ENCODE peak calls at places on chromosomes 5 and 9, in five cellular contexts. R is heart left ventricle; D is naive thymus-derived CD4-positive, alpha-beta T cell; U is neuronal stem cell; G is brain microvascular endothelial cell. L is an unnamed sample.

GRCh38 chr9:114282926-114283325 is 40.0 kb upstream of the ORM1 start:
- DNase-seq in G (peak; percentile 59), U (no peak), R (peak; percentile 17), D (no peak), L (no peak)

GRCh38 chr5:168477060-168477459 is 9.2 kb upstream of the RARS1 start:
- DNase-seq in R (no peak), G (peak; percentile 57), U (no peak), D (no peak), L (no peak)

GRCh38 chr5:126219616-126220015 is 203.6 kb upstream of the GRAMD2B start:
- DNase-seq in R (no peak), D (no peak), U (no peak), G (no peak), L (no peak)

GRCh38 chr5:119063579-119064379 is 7.1 kb upstream of the DMXL1 start:
- DNase-seq in D (no peak), G (no peak), R (no peak), U (no peak), L (no peak)

GRCh38 chr5:151405334-151405872 is 42.0 kb upstream of the SLC36A1 start:
- DNase-seq in R (no peak), D (no peak), U (no peak), G (no peak), L (no peak)

GRCh38 chr9:6708732-6709131 is 49.0 kb upstream of the KDM4C start:
- DNase-seq in U (no peak), G (no peak), R (no peak), D (no peak), L (no peak)

GRCh38 chr9:2923810-2924768 is 80.2 kb upstream of the PUM3 start:
- DNase-seq in U (peak; percentile 50), R (no peak), G (no peak), D (no peak), L (no peak)

GRCh38 chr9:83649080-83649479 is 26.1 kb downstream of the IDNK start:
- DNase-seq in U (peak; percentile 41), G (peak; percentile 40), D (peak; percentile 74), R (peak; percentile 60), L (peak; percentile 69)

GRCh38 chr5:147743686-147744332 is 38.7 kb downstream of the JAKMIP2 start:
- DNase-seq in U (no peak), R (no peak), G (no peak), D (no peak), L (no peak)

GRCh38 chr9:73239868-73240267 is 88.2 kb downstream of the ANXA1 start:
- DNase-seq in R (no peak), D (no peak), G (no peak), U (no peak), L (no peak)

GRCh38 chr9:131946169-131946568 is 133.5 kb downstream of the MED27 start:
- DNase-seq in D (no peak), G (no peak), R (no peak), U (no peak), L (no peak)
- H3K27ac ChIP-seq in D (no peak overlapping the region), G (no peak overlapping the region), R (no peak overlapping the region), U (no peak overlapping the region), L (no peak overlapping the region)

GRCh38 chr5:174503086-174503460 is 221.3 kb upstream of the MSX2 start:
- DNase-seq in U (no peak), G (no peak), D (no peak), R (no peak), L (no peak)
- H3K27me3 ChIP-seq in U (no peaks in the 10 kb centered on the region), G (no peaks in the 10 kb centered on the region), D (no peaks in the 10 kb centered on the region), R (no peaks in the 10 kb centered on the region), L (no peaks in the 10 kb centered on the region)

GRCh38 chr9:677461-678097 is 163.9 kb upstream of the DMRT1 start:
- DNase-seq in U (no peak), D (no peak), R (no peak), G (no peak), L (no peak)
- H3K4me3 ChIP-seq in U (no peak overlapping the region), D (peak overlapping the region; percentile 1), R (peak overlapping the region; percentile 52), G (no peak overlapping the region), L (peak overlapping the region; percentile 78)

GRCh38 chr9:14203366-14204056 is 110.4 kb downstream of the NFIB start:
- DNase-seq in R (peak; percentile 86), U (no peak), D (no peak), G (peak; percentile 45), L (no peak)

GRCh38 chr9:14198049-14198448 is 115.9 kb downstream of the NFIB start:
- DNase-seq in U (no peak), G (no peak), R (no peak), D (no peak), L (no peak)

GRCh38 chr9:14197459-14197858 is 116.5 kb downstream of the NFIB start:
- DNase-seq in G (no peak), U (no peak), R (no peak), D (no peak), L (no peak)

GRCh38 chr9:14193338-14193980 is 120.5 kb downstream of the NFIB start:
- DNase-seq in G (no peak), R (no peak), D (no peak), U (no peak), L (no peak)

GRCh38 chr9:14198544-14199510 is 115.1 kb downstream of the NFIB start:
- DNase-seq in U (no peak), R (peak; percentile 83), G (peak; percentile 63), D (no peak), L (no peak)
- H3K27ac ChIP-seq in U (no peak overlapping the region), R (peak overlapping the region; percentile 64), G (no peak overlapping the region), D (no peak overlapping the region), L (no peak overlapping the region)

GRCh38 chr9:36911037-36911436 is 123.0 kb downstream of the PAX5 start:
- DNase-seq in G (no peak), R (no peak), D (no peak), U (no peak), L (no peak)
- H3K27me3 ChIP-seq in G (peaks cover 36% of the 10 kb centered on the region), R (peaks cover 69% of the 10 kb centered on the region), D (peaks cover 3% of the 10 kb centered on the region), U (no peaks in the 10 kb centered on the region), L (peaks cover 5% of the 10 kb centered on the region)

L was measured in CD4-positive, CD25-positive, alpha-beta regulatory T cell.